ENCODE peak calls at places on chromosomes 4 and X, in seven cellular contexts. One of them, this sample, is unnamed.

GRCh38 chr4:177450421-177451107 is 8.3 kb upstream of the AGA start:
- DNase-seq in T-helper 2 cell: no peak
- DNase-seq in upper lobe of right lung: no peak
- DNase-seq in astrocyte of the cerebellum: no peak
- DNase-seq in HS-5: no peak
- DNase-seq in stimulated activated CD8-positive, alpha-beta memory T cell treated with anti-CD3 and anti-CD28 coated beads, Interleukin-12 subunit alpha, Interleukin-12 subunit beta, amount 100 ng/mL, for 4 hours: no peak
- DNase-seq in neural crest cell: no peak
- DNase-seq in this sample: peak

GRCh38 chr4:92234393-92235176 is 69.2 kb upstream of the GRID2 start:
- DNase-seq in T-helper 2 cell: no peak
- DNase-seq in upper lobe of right lung: no peak
- DNase-seq in astrocyte of the cerebellum: peak
- DNase-seq in HS-5: peak
- DNase-seq in stimulated activated CD8-positive, alpha-beta memory T cell treated with anti-CD3 and anti-CD28 coated beads, Interleukin-12 subunit alpha, Interleukin-12 subunit beta, amount 100 ng/mL, for 4 hours: no peak
- DNase-seq in neural crest cell: no peak
- DNase-seq in this sample: no peak

GRCh38 chr4:170022211-170022610 is 4.0 kb downstream of the MFAP3L start:
- DNase-seq in T-helper 2 cell: no peak
- DNase-seq in upper lobe of right lung: no peak
- DNase-seq in astrocyte of the cerebellum: no peak
- DNase-seq in HS-5: no peak
- DNase-seq in stimulated activated CD8-positive, alpha-beta memory T cell treated with anti-CD3 and anti-CD28 coated beads, Interleukin-12 subunit alpha, Interleukin-12 subunit beta, amount 100 ng/mL, for 4 hours: no peak
- DNase-seq in neural crest cell: no peak
- DNase-seq in this sample: no peak

GRCh38 chrX:112108145-112108544 is 25.6 kb upstream of the TRPC5 start:
- DNase-seq in T-helper 2 cell: no peak
- DNase-seq in upper lobe of right lung: no peak
- DNase-seq in astrocyte of the cerebellum: no peak
- DNase-seq in HS-5: no peak
- DNase-seq in stimulated activated CD8-positive, alpha-beta memory T cell treated with anti-CD3 and anti-CD28 coated beads, Interleukin-12 subunit alpha, Interleukin-12 subunit beta, amount 100 ng/mL, for 4 hours: no peak
- DNase-seq in neural crest cell: no peak
- DNase-seq in this sample: no peak

GRCh38 chr4:4289575-4289929 is 402 bp downstream of the LYAR start:
- DNase-seq in T-helper 2 cell: no peak
- DNase-seq in upper lobe of right lung: no peak
- DNase-seq in astrocyte of the cerebellum: no peak
- DNase-seq in HS-5: no peak
- DNase-seq in stimulated activated CD8-positive, alpha-beta memory T cell treated with anti-CD3 and anti-CD28 coated beads, Interleukin-12 subunit alpha, Interleukin-12 subunit beta, amount 100 ng/mL, for 4 hours: no peak
- DNase-seq in neural crest cell: no peak
- DNase-seq in this sample: no peak

GRCh38 chrX:49166914-49167739 is 4.6 kb downstream of the MAGIX start:
- DNase-seq in T-helper 2 cell: peak
- DNase-seq in upper lobe of right lung: peak
- DNase-seq in astrocyte of the cerebellum: peak
- DNase-seq in HS-5: no peak
- DNase-seq in stimulated activated CD8-positive, alpha-beta memory T cell treated with anti-CD3 and anti-CD28 coated beads, Interleukin-12 subunit alpha, Interleukin-12 subunit beta, amount 100 ng/mL, for 4 hours: peak
- DNase-seq in neural crest cell: no peak
- DNase-seq in this sample: peak

GRCh38 chr4:96874657-96875056 is 1034.8 kb downstream of the PDHA2 start:
- DNase-seq in T-helper 2 cell: no peak
- DNase-seq in upper lobe of right lung: no peak
- DNase-seq in astrocyte of the cerebellum: no peak
- DNase-seq in HS-5: no peak
- DNase-seq in stimulated activated CD8-positive, alpha-beta memory T cell treated with anti-CD3 and anti-CD28 coated beads, Interleukin-12 subunit alpha, Interleukin-12 subunit beta, amount 100 ng/mL, for 4 hours: no peak
- DNase-seq in neural crest cell: no peak
- DNase-seq in this sample: no peak

GRCh38 chr4:82429728-82430192 is 502 bp downstream of the HNRNPDL start:
- DNase-seq in T-helper 2 cell: no peak
- DNase-seq in upper lobe of right lung: no peak
- DNase-seq in astrocyte of the cerebellum: no peak
- DNase-seq in HS-5: no peak
- DNase-seq in stimulated activated CD8-positive, alpha-beta memory T cell treated with anti-CD3 and anti-CD28 coated beads, Interleukin-12 subunit alpha, Interleukin-12 subunit beta, amount 100 ng/mL, for 4 hours: no peak
- DNase-seq in neural crest cell: no peak
- DNase-seq in this sample: peak

GRCh38 chr4:20217521-20217920 is 34.2 kb upstream of the SLIT2 start:
- DNase-seq in T-helper 2 cell: no peak
- DNase-seq in upper lobe of right lung: no peak
- DNase-seq in astrocyte of the cerebellum: no peak
- DNase-seq in HS-5: no peak
- DNase-seq in stimulated activated CD8-positive, alpha-beta memory T cell treated with anti-CD3 and anti-CD28 coated beads, Interleukin-12 subunit alpha, Interleukin-12 subunit beta, amount 100 ng/mL, for 4 hours: no peak
- DNase-seq in neural crest cell: no peak
- DNase-seq in this sample: no peak

GRCh38 chrX:44042124-44042523 is 68.9 kb upstream of the NDP start:
- DNase-seq in T-helper 2 cell: no peak
- DNase-seq in upper lobe of right lung: no peak
- DNase-seq in astrocyte of the cerebellum: peak
- DNase-seq in HS-5: no peak
- DNase-seq in stimulated activated CD8-positive, alpha-beta memory T cell treated with anti-CD3 and anti-CD28 coated beads, Interleukin-12 subunit alpha, Interleukin-12 subunit beta, amount 100 ng/mL, for 4 hours: no peak
- DNase-seq in neural crest cell: no peak
- DNase-seq in this sample: no peak

GRCh38 chr4:147704846-147705245 is 20.9 kb upstream of the PRMT9 start:
- DNase-seq in T-helper 2 cell: no peak
- DNase-seq in upper lobe of right lung: no peak
- DNase-seq in astrocyte of the cerebellum: no peak
- DNase-seq in HS-5: no peak
- DNase-seq in stimulated activated CD8-positive, alpha-beta memory T cell treated with anti-CD3 and anti-CD28 coated beads, Interleukin-12 subunit alpha, Interleukin-12 subunit beta, amount 100 ng/mL, for 4 hours: no peak
- DNase-seq in neural crest cell: no peak
- DNase-seq in this sample: no peak

GRCh38 chr4:185421366-185422124 is 4.2 kb downstream of the UFSP2 start:
- DNase-seq in T-helper 2 cell: no peak
- DNase-seq in upper lobe of right lung: no peak
- DNase-seq in astrocyte of the cerebellum: peak
- DNase-seq in HS-5: no peak
- DNase-seq in stimulated activated CD8-positive, alpha-beta memory T cell treated with anti-CD3 and anti-CD28 coated beads, Interleukin-12 subunit alpha, Interleukin-12 subunit beta, amount 100 ng/mL, for 4 hours: no peak
- DNase-seq in neural crest cell: no peak
- DNase-seq in this sample: no peak

GRCh38 chr4:4625488-4625887 is 83.6 kb upstream of the STX18 start:
- DNase-seq in T-helper 2 cell: no peak
- DNase-seq in upper lobe of right lung: no peak
- DNase-seq in astrocyte of the cerebellum: no peak
- DNase-seq in HS-5: no peak
- DNase-seq in stimulated activated CD8-positive, alpha-beta memory T cell treated with anti-CD3 and anti-CD28 coated beads, Interleukin-12 subunit alpha, Interleukin-12 subunit beta, amount 100 ng/mL, for 4 hours: no peak
- DNase-seq in neural crest cell: no peak
- DNase-seq in this sample: no peak

GRCh38 chr4:80071643-80072606 is 1.1 kb downstream of the ANTXR2 start:
- DNase-seq in T-helper 2 cell: peak
- DNase-seq in upper lobe of right lung: peak
- DNase-seq in astrocyte of the cerebellum: no peak
- DNase-seq in HS-5: no peak
- DNase-seq in stimulated activated CD8-positive, alpha-beta memory T cell treated with anti-CD3 and anti-CD28 coated beads, Interleukin-12 subunit alpha, Interleukin-12 subunit beta, amount 100 ng/mL, for 4 hours: peak
- DNase-seq in neural crest cell: peak
- DNase-seq in this sample: no peak

GRCh38 chr4:88737304-88738015 is 39.8 kb upstream of the NAP1L5 start:
- DNase-seq in T-helper 2 cell: no peak
- DNase-seq in upper lobe of right lung: no peak
- DNase-seq in astrocyte of the cerebellum: no peak
- DNase-seq in HS-5: no peak
- DNase-seq in stimulated activated CD8-positive, alpha-beta memory T cell treated with anti-CD3 and anti-CD28 coated beads, Interleukin-12 subunit alpha, Interleukin-12 subunit beta, amount 100 ng/mL, for 4 hours: no peak
- DNase-seq in neural crest cell: no peak
- DNase-seq in this sample: no peak

GRCh38 chrX:125132274-125132673 is 187.4 kb upstream of the TEX13C start:
- DNase-seq in T-helper 2 cell: no peak
- DNase-seq in upper lobe of right lung: no peak
- DNase-seq in astrocyte of the cerebellum: no peak
- DNase-seq in HS-5: no peak
- DNase-seq in stimulated activated CD8-positive, alpha-beta memory T cell treated with anti-CD3 and anti-CD28 coated beads, Interleukin-12 subunit alpha, Interleukin-12 subunit beta, amount 100 ng/mL, for 4 hours: no peak
- DNase-seq in neural crest cell: no peak
- DNase-seq in this sample: peak

GRCh38 chrX:10502961-10503360 is 117.4 kb downstream of the MID1 start:
- DNase-seq in T-helper 2 cell: no peak
- DNase-seq in upper lobe of right lung: no peak
- DNase-seq in astrocyte of the cerebellum: no peak
- DNase-seq in HS-5: no peak
- DNase-seq in stimulated activated CD8-positive, alpha-beta memory T cell treated with anti-CD3 and anti-CD28 coated beads, Interleukin-12 subunit alpha, Interleukin-12 subunit beta, amount 100 ng/mL, for 4 hours: no peak
- DNase-seq in neural crest cell: no peak
- DNase-seq in this sample: no peak

GRCh38 chrX:152817082-152817744 is 13.3 kb downstream of the CETN2 start:
- DNase-seq in T-helper 2 cell: no peak
- DNase-seq in upper lobe of right lung: no peak
- DNase-seq in astrocyte of the cerebellum: peak
- DNase-seq in HS-5: no peak
- DNase-seq in stimulated activated CD8-positive, alpha-beta memory T cell treated with anti-CD3 and anti-CD28 coated beads, Interleukin-12 subunit alpha, Interleukin-12 subunit beta, amount 100 ng/mL, for 4 hours: no peak
- DNase-seq in neural crest cell: peak
- DNase-seq in this sample: peak

GRCh38 chrX:45134303-45134702 is 66.4 kb downstream of the DIPK2B start:
- DNase-seq in T-helper 2 cell: no peak
- DNase-seq in upper lobe of right lung: no peak
- DNase-seq in astrocyte of the cerebellum: no peak
- DNase-seq in HS-5: no peak
- DNase-seq in stimulated activated CD8-positive, alpha-beta memory T cell treated with anti-CD3 and anti-CD28 coated beads, Interleukin-12 subunit alpha, Interleukin-12 subunit beta, amount 100 ng/mL, for 4 hours: no peak
- DNase-seq in neural crest cell: peak
- DNase-seq in this sample: no peak

GRCh38 chrX:32530802-32531403 is 680.4 kb downstream of the DMD start:
- DNase-seq in T-helper 2 cell: no peak
- DNase-seq in upper lobe of right lung: no peak
- DNase-seq in astrocyte of the cerebellum: peak
- DNase-seq in HS-5: peak
- DNase-seq in stimulated activated CD8-positive, alpha-beta memory T cell treated with anti-CD3 and anti-CD28 coated beads, Interleukin-12 subunit alpha, Interleukin-12 subunit beta, amount 100 ng/mL, for 4 hours: no peak
- DNase-seq in neural crest cell: peak
- DNase-seq in this sample: peak

This sample was measured in AML-193.